ENCODE peak calls at places on chromosome 1, in nine cellular contexts. One of them, this sample, is unnamed.

GRCh38 chr1:198846506-198847010 is 207.7 kb downstream of the PTPRC start:
- DNase-seq in fibroblast of lung: no peak
- DNase-seq in cardiac muscle cell: peak
- DNase-seq in esophagus squamous epithelium: no peak
- DNase-seq in dorsolateral prefrontal cortex: no peak
- DNase-seq in body of pancreas: no peak
- DNase-seq in AG09319: no peak
- DNase-seq in transverse colon: no peak
- DNase-seq in right lobe of liver: no peak
- DNase-seq in this sample: no peak

GRCh38 chr1:203555046-203555445 is 61.1 kb downstream of the OPTC start:
- DNase-seq in fibroblast of lung: peak
- DNase-seq in cardiac muscle cell: peak
- DNase-seq in esophagus squamous epithelium: no peak
- DNase-seq in dorsolateral prefrontal cortex: no peak
- DNase-seq in body of pancreas: no peak
- DNase-seq in AG09319: no peak
- DNase-seq in transverse colon: no peak
- DNase-seq in right lobe of liver: no peak
- DNase-seq in this sample: no peak

GRCh38 chr1:174448964-174449363 is 1.2 kb downstream of the GPR52 start:
- DNase-seq in fibroblast of lung: peak
- DNase-seq in cardiac muscle cell: peak
- DNase-seq in esophagus squamous epithelium: no peak
- DNase-seq in dorsolateral prefrontal cortex: no peak
- DNase-seq in body of pancreas: no peak
- DNase-seq in AG09319: no peak
- DNase-seq in transverse colon: no peak
- DNase-seq in right lobe of liver: no peak
- DNase-seq in this sample: no peak

GRCh38 chr1:24191860-24192259 is 4.8 kb upstream of the IFNLR1 start:
- DNase-seq in fibroblast of lung: peak
- DNase-seq in cardiac muscle cell: peak
- DNase-seq in esophagus squamous epithelium: no peak
- DNase-seq in dorsolateral prefrontal cortex: no peak
- DNase-seq in body of pancreas: no peak
- DNase-seq in AG09319: no peak
- DNase-seq in transverse colon: no peak
- DNase-seq in right lobe of liver: no peak
- DNase-seq in this sample: peak

GRCh38 chr1:149937779-149938178 is 1.1 kb upstream of the MTMR11 start:
- DNase-seq in fibroblast of lung: no peak
- DNase-seq in cardiac muscle cell: no peak
- DNase-seq in esophagus squamous epithelium: no peak
- DNase-seq in dorsolateral prefrontal cortex: no peak
- DNase-seq in body of pancreas: no peak
- DNase-seq in AG09319: no peak
- DNase-seq in transverse colon: no peak
- DNase-seq in right lobe of liver: no peak
- DNase-seq in this sample: no peak

GRCh38 chr1:210582186-210582981 is 253.7 kb downstream of the HHAT start:
- DNase-seq in fibroblast of lung: no peak
- DNase-seq in cardiac muscle cell: no peak
- DNase-seq in esophagus squamous epithelium: no peak
- DNase-seq in dorsolateral prefrontal cortex: no peak
- DNase-seq in body of pancreas: no peak
- DNase-seq in AG09319: no peak
- DNase-seq in transverse colon: no peak
- DNase-seq in right lobe of liver: no peak
- DNase-seq in this sample: no peak

GRCh38 chr1:156151093-156151688 is 2.2 kb upstream of the SEMA4A start:
- DNase-seq in fibroblast of lung: peak
- DNase-seq in cardiac muscle cell: no peak
- DNase-seq in esophagus squamous epithelium: no peak
- DNase-seq in dorsolateral prefrontal cortex: no peak
- DNase-seq in body of pancreas: no peak
- DNase-seq in AG09319: no peak
- DNase-seq in transverse colon: peak
- DNase-seq in right lobe of liver: no peak
- DNase-seq in this sample: no peak

GRCh38 chr1:20724364-20725188 is 6.8 kb upstream of the KIF17 start:
- DNase-seq in fibroblast of lung: no peak
- DNase-seq in cardiac muscle cell: no peak
- DNase-seq in esophagus squamous epithelium: no peak
- DNase-seq in dorsolateral prefrontal cortex: no peak
- DNase-seq in body of pancreas: no peak
- DNase-seq in AG09319: no peak
- DNase-seq in transverse colon: no peak
- DNase-seq in right lobe of liver: peak
- DNase-seq in this sample: no peak

GRCh38 chr1:94236630-94237290 is 624 bp downstream of the ARHGAP29 start:
- DNase-seq in fibroblast of lung: peak
- DNase-seq in cardiac muscle cell: peak
- DNase-seq in esophagus squamous epithelium: no peak
- DNase-seq in dorsolateral prefrontal cortex: no peak
- DNase-seq in body of pancreas: peak
- DNase-seq in AG09319: no peak
- DNase-seq in transverse colon: peak
- DNase-seq in right lobe of liver: peak
- DNase-seq in this sample: peak
- TF ChIP-seq CTCF in fibroblast of lung: peak
- TF ChIP-seq CTCF in cardiac muscle cell: peak
- TF ChIP-seq CTCF in esophagus squamous epithelium: no peak
- TF ChIP-seq CTCF in dorsolateral prefrontal cortex: no peak
- TF ChIP-seq CTCF in body of pancreas: peak
- TF ChIP-seq CTCF in AG09319: peak
- TF ChIP-seq CTCF in transverse colon: peak
- TF ChIP-seq CTCF in right lobe of liver: peak
- TF ChIP-seq CTCF in this sample: peak

GRCh38 chr1:3968851-3969250 is 68.8 kb upstream of the C1orf174 start:
- DNase-seq in fibroblast of lung: no peak
- DNase-seq in cardiac muscle cell: no peak
- DNase-seq in esophagus squamous epithelium: no peak
- DNase-seq in dorsolateral prefrontal cortex: no peak
- DNase-seq in body of pancreas: no peak
- DNase-seq in AG09319: no peak
- DNase-seq in transverse colon: no peak
- DNase-seq in right lobe of liver: no peak
- DNase-seq in this sample: no peak
- TF ChIP-seq CTCF in fibroblast of lung: no peak
- TF ChIP-seq CTCF in cardiac muscle cell: no peak
- TF ChIP-seq CTCF in esophagus squamous epithelium: no peak
- TF ChIP-seq CTCF in dorsolateral prefrontal cortex: no peak
- TF ChIP-seq CTCF in body of pancreas: no peak
- TF ChIP-seq CTCF in AG09319: no peak
- TF ChIP-seq CTCF in transverse colon: no peak
- TF ChIP-seq CTCF in right lobe of liver: no peak
- TF ChIP-seq CTCF in this sample: no peak

DNA sequence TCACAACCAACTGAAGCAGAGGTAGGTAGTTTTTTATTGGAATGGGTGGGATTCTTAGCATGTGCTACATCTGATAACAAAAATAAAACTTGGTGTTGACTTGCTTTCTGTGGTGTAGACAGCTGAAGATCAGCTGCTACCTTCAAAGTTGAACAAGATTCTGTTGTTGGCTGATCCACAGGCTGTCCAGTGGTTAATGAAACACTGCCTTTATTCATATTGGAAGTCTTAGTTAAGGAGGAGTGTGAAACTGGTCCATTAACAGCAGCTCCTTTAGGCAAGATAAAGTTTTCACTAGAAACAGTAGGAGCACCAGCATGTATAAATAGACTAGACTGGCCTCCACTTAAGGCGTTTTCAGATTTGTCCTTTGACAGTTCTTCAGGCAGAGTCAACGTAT is 81.1 kb downstream of the ZNF644 start:
- DNase-seq in fibroblast of lung: no peak
- DNase-seq in cardiac muscle cell: no peak
- DNase-seq in esophagus squamous epithelium: no peak
- DNase-seq in dorsolateral prefrontal cortex: no peak
- DNase-seq in body of pancreas: no peak
- DNase-seq in AG09319: no peak
- DNase-seq in transverse colon: no peak
- DNase-seq in right lobe of liver: no peak
- DNase-seq in this sample: no peak
- TF ChIP-seq CTCF in fibroblast of lung: no peak
- TF ChIP-seq CTCF in cardiac muscle cell: no peak
- TF ChIP-seq CTCF in esophagus squamous epithelium: no peak
- TF ChIP-seq CTCF in dorsolateral prefrontal cortex: no peak
- TF ChIP-seq CTCF in body of pancreas: no peak
- TF ChIP-seq CTCF in AG09319: no peak
- TF ChIP-seq CTCF in transverse colon: no peak
- TF ChIP-seq CTCF in right lobe of liver: no peak
- TF ChIP-seq CTCF in this sample: no peak

GRCh38 chr1:145960468-145961108 is 2.8 kb upstream of the LIX1L start:
- DNase-seq in fibroblast of lung: peak
- DNase-seq in cardiac muscle cell: peak
- DNase-seq in esophagus squamous epithelium: no peak
- DNase-seq in dorsolateral prefrontal cortex: peak
- DNase-seq in body of pancreas: peak
- DNase-seq in AG09319: no peak
- DNase-seq in transverse colon: peak
- DNase-seq in right lobe of liver: peak
- DNase-seq in this sample: peak
- TF ChIP-seq CTCF in fibroblast of lung: no peak
- TF ChIP-seq CTCF in cardiac muscle cell: no peak
- TF ChIP-seq CTCF in esophagus squamous epithelium: no peak
- TF ChIP-seq CTCF in dorsolateral prefrontal cortex: no peak
- TF ChIP-seq CTCF in body of pancreas: peak
- TF ChIP-seq CTCF in AG09319: peak
- TF ChIP-seq CTCF in transverse colon: peak
- TF ChIP-seq CTCF in right lobe of liver: peak
- TF ChIP-seq CTCF in this sample: peak

GRCh38 chr1:154982897-154983648 is at the start of gene FLAD1:
- DNase-seq in fibroblast of lung: peak
- DNase-seq in cardiac muscle cell: peak
- DNase-seq in esophagus squamous epithelium: peak
- DNase-seq in dorsolateral prefrontal cortex: peak
- DNase-seq in body of pancreas: peak
- DNase-seq in AG09319: peak
- DNase-seq in transverse colon: peak
- DNase-seq in right lobe of liver: peak
- DNase-seq in this sample: peak

GRCh38 chr1:154989195-154989860 is 4.1 kb upstream of the LENEP start:
- DNase-seq in fibroblast of lung: no peak
- DNase-seq in cardiac muscle cell: no peak
- DNase-seq in esophagus squamous epithelium: no peak
- DNase-seq in dorsolateral prefrontal cortex: no peak
- DNase-seq in body of pancreas: no peak
- DNase-seq in AG09319: no peak
- DNase-seq in transverse colon: no peak
- DNase-seq in right lobe of liver: no peak
- DNase-seq in this sample: no peak

GRCh38 chr1:154988053-154988954 is 5.1 kb upstream of the LENEP start:
- DNase-seq in fibroblast of lung: no peak
- DNase-seq in cardiac muscle cell: no peak
- DNase-seq in esophagus squamous epithelium: no peak
- DNase-seq in dorsolateral prefrontal cortex: no peak
- DNase-seq in body of pancreas: no peak
- DNase-seq in AG09319: no peak
- DNase-seq in transverse colon: no peak
- DNase-seq in right lobe of liver: no peak
- DNase-seq in this sample: no peak

GRCh38 chr1:154987326-154987725 is 4.2 kb downstream of the FLAD1 start:
- DNase-seq in fibroblast of lung: peak
- DNase-seq in cardiac muscle cell: peak
- DNase-seq in esophagus squamous epithelium: no peak
- DNase-seq in dorsolateral prefrontal cortex: no peak
- DNase-seq in body of pancreas: no peak
- DNase-seq in AG09319: no peak
- DNase-seq in transverse colon: no peak
- DNase-seq in right lobe of liver: peak
- DNase-seq in this sample: no peak

DNA sequence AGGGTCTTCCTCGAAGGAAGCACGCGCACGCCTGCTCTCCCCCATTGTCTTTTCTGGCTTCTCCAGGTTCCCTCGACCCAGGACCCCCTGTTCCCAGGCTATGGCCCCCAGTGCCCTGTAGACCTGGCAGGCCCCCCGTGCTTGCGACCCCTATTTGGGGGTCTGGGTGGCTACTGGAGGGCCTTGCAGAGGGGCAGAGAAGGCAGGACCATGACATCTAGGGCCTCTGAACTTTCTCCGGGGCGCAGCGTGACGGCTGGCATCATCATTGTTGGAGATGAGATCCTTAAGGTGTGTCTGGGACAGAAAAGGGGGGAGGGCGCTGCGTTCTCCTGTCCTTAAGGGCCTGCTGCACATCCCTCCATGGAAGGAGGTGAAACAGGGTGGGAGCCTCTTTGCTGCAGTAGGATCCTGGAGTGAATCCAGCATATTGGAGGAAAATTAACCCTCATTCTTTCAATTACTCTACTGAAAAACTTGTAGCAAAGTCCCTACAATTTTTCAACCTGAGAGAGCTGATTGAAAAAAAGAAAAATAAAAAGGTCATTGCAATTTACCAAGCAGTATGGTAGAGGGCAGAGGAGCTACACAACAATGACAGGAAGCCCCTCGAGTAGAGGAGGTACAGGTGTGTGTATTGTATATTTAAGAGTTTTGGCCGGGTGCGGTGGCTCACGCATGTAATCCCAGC is 777 bp downstream of the FLAD1 start:
- DNase-seq in fibroblast of lung: no peak
- DNase-seq in cardiac muscle cell: no peak
- DNase-seq in esophagus squamous epithelium: no peak
- DNase-seq in dorsolateral prefrontal cortex: no peak
- DNase-seq in body of pancreas: no peak
- DNase-seq in AG09319: no peak
- DNase-seq in transverse colon: no peak
- DNase-seq in right lobe of liver: no peak
- DNase-seq in this sample: no peak
- TF ChIP-seq CTCF in fibroblast of lung: no peak
- TF ChIP-seq CTCF in cardiac muscle cell: no peak
- TF ChIP-seq CTCF in esophagus squamous epithelium: no peak
- TF ChIP-seq CTCF in dorsolateral prefrontal cortex: no peak
- TF ChIP-seq CTCF in body of pancreas: no peak
- TF ChIP-seq CTCF in AG09319: no peak
- TF ChIP-seq CTCF in transverse colon: no peak
- TF ChIP-seq CTCF in right lobe of liver: no peak
- TF ChIP-seq CTCF in this sample: no peak

DNA sequence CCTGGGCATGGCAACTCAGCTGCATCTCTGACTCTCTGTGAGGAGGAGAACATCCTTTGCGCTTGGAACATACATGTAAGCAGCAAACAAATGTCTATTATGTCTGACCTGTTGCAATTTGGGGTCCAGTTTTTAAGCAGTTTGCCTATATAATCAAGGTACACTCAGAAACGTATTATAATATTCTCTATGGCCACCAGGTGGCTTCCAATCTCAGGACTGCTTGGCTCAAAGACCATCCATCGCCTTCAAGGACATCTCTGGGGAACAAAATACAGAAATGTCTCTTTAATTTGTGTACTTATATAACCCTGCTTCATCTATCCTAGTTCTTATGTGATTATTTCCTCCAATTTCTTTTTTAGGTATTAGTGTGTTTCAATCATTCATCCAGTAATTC is 227.2 kb downstream of the OLFM3 start:
- DNase-seq in fibroblast of lung: no peak
- DNase-seq in cardiac muscle cell: peak
- DNase-seq in esophagus squamous epithelium: no peak
- DNase-seq in dorsolateral prefrontal cortex: no peak
- DNase-seq in body of pancreas: no peak
- DNase-seq in AG09319: no peak
- DNase-seq in transverse colon: no peak
- DNase-seq in right lobe of liver: no peak
- DNase-seq in this sample: no peak
- TF ChIP-seq CTCF in fibroblast of lung: no peak
- TF ChIP-seq CTCF in cardiac muscle cell: peak
- TF ChIP-seq CTCF in esophagus squamous epithelium: no peak
- TF ChIP-seq CTCF in dorsolateral prefrontal cortex: no peak
- TF ChIP-seq CTCF in body of pancreas: peak
- TF ChIP-seq CTCF in AG09319: no peak
- TF ChIP-seq CTCF in transverse colon: peak
- TF ChIP-seq CTCF in right lobe of liver: peak
- TF ChIP-seq CTCF in this sample: peak

GRCh38 chr1:202090994-202091393 is 31.7 kb upstream of the GPR37L1 start:
- DNase-seq in fibroblast of lung: no peak
- DNase-seq in cardiac muscle cell: no peak
- DNase-seq in esophagus squamous epithelium: no peak
- DNase-seq in dorsolateral prefrontal cortex: no peak
- DNase-seq in body of pancreas: no peak
- DNase-seq in AG09319: no peak
- DNase-seq in transverse colon: no peak
- DNase-seq in right lobe of liver: no peak
- DNase-seq in this sample: no peak
- TF ChIP-seq CTCF in fibroblast of lung: no peak
- TF ChIP-seq CTCF in cardiac muscle cell: no peak
- TF ChIP-seq CTCF in esophagus squamous epithelium: no peak
- TF ChIP-seq CTCF in dorsolateral prefrontal cortex: no peak
- TF ChIP-seq CTCF in body of pancreas: no peak
- TF ChIP-seq CTCF in AG09319: no peak
- TF ChIP-seq CTCF in transverse colon: peak
- TF ChIP-seq CTCF in right lobe of liver: no peak
- TF ChIP-seq CTCF in this sample: no peak